ENCODE peak calls at places on chromosomes 1 and 21, in seven cellular contexts. H, P, V, Z, B, N and M are unnamed samples.

GRCh38 chr1:186078245-186078644 is 296.8 kb downstream of the TPR start:
- DNase-seq in B (no peak), V (no peak), Z (peak), P (no peak), H (no peak), N (no peak), M (peak)

GRCh38 chr1:201184307-201184706 is 6.3 kb upstream of the IGFN1 start:
- DNase-seq in P (peak), V (no peak), Z (no peak), N (no peak), B (no peak), H (no peak), M (peak)

GRCh38 chr1:179924268-179924667 is 30.3 kb upstream of the CEP350 start:
- DNase-seq in Z (no peak), N (no peak), V (no peak), P (no peak), H (no peak), B (no peak), M (no peak)

GRCh38 chr1:21323091-21323490 is 32.8 kb upstream of the ECE1 start:
- DNase-seq in Z (peak), V (no peak), N (no peak), B (no peak), H (peak), P (peak), M (no peak)

GRCh38 chr1:151024540-151025146 is 11.7 kb upstream of the BNIPL start:
- DNase-seq in Z (peak), N (peak), H (peak), B (peak), V (peak), P (peak), M (peak)

GRCh38 chr21:30268608-30269197 is 14.0 kb downstream of the KRTAP24-1 start:
- DNase-seq in Z (no peak), H (no peak), V (no peak), B (no peak), P (no peak), N (no peak), M (no peak)

GRCh38 chr1:185044387-185044786 is 971 bp upstream of the RNF2 start:
- DNase-seq in H (no peak), V (no peak), Z (no peak), N (no peak), P (no peak), B (no peak), M (no peak)

GRCh38 chr1:211557894-211558625 is 20.9 kb downstream of the SLC30A1 start:
- DNase-seq in V (no peak), B (no peak), Z (peak), P (peak), H (no peak), N (no peak), M (no peak)

GRCh38 chr1:28136636-28137613 is 39.6 kb downstream of the PTAFR start:
- DNase-seq in P (peak), H (peak), B (no peak), V (no peak), Z (peak), N (no peak), M (peak)

GRCh38 chr1:112390775-112391602 is 5.0 kb upstream of the CTTNBP2NL start:
- DNase-seq in N (peak), P (peak), B (peak), V (peak), H (peak), Z (peak), M (peak)

GRCh38 chr1:232317336-232317735 is 312.6 kb downstream of the SIPA1L2 start:
- DNase-seq in Z (no peak), V (no peak), H (no peak), N (no peak), P (no peak), B (no peak), M (no peak)